ENCODE peak calls at places on chromosomes 16 and 17, in seven cellular contexts. T, X, Z, L, J, U and A are unnamed samples.

GRCh38 chr17:31654936-31655335 is 204.1 kb downstream of the COPRS start:
- DNase-seq in T (no peak), X (no peak), Z (no peak), L (no peak), J (peak), U (peak), A (peak)

GRCh38 chr17:47615766-47616424 is 33.8 kb upstream of the KPNB1 start:
- DNase-seq in T (peak), X (no peak), Z (peak), L (peak), J (peak), U (no peak), A (no peak)

GRCh38 chr17:81814748-81815645 is 11.0 kb downstream of the GCGR start:
- DNase-seq in T (no peak), X (no peak), Z (no peak), L (no peak), J (no peak), U (no peak), A (no peak)

GRCh38 chr16:19338335-19338734 is 52.8 kb downstream of the CLEC19A start:
- DNase-seq in T (peak), X (no peak), Z (peak), L (no peak), J (no peak), U (no peak), A (no peak)

GRCh38 chr16:60329110-60329509 is 1595.0 kb upstream of the GOT2 start:
- DNase-seq in T (no peak), X (no peak), Z (no peak), L (no peak), J (no peak), U (no peak), A (no peak)

GRCh38 chr17:17722906-17723353 is 41.7 kb downstream of the RAI1 start:
- DNase-seq in T (no peak), X (peak), Z (no peak), L (no peak), J (no peak), U (no peak), A (no peak)

GRCh38 chr16:67666538-67667433 is at the start of the genes C16orf86 and ENKD1:
- DNase-seq in T (peak), X (peak), Z (peak), L (peak), J (peak), U (peak), A (peak)

GRCh38 chr16:50460538-50461399 is 87.4 kb upstream of the NKD1 start:
- DNase-seq in T (no peak), X (no peak), Z (no peak), L (no peak), J (no peak), U (peak), A (no peak)

GRCh38 chr16:2339521-2340484 is 725 bp downstream of the ABCA3 start:
- DNase-seq in T (no peak), X (peak), Z (no peak), L (peak), J (peak), U (no peak), A (no peak)

GRCh38 chr16:22664132-22664531 is 149.8 kb upstream of the HS3ST2 start:
- DNase-seq in T (no peak), X (no peak), Z (no peak), L (no peak), J (no peak), U (no peak), A (peak)

GRCh38 chr17:33292184-33292980 is 713 bp downstream of the ASIC2 start:
- DNase-seq in T (no peak), X (no peak), Z (no peak), L (no peak), J (peak), U (no peak), A (peak)

GRCh38 chr16:81618661-81619060 is 160.4 kb upstream of the PLCG2 start:
- DNase-seq in T (no peak), X (no peak), Z (no peak), L (no peak), J (no peak), U (no peak), A (no peak)

GRCh38 chr16:11913425-11914079 is 2.2 kb downstream of the GSPT1 start:
- DNase-seq in T (no peak), X (peak), Z (no peak), L (no peak), J (peak), U (no peak), A (peak)

GRCh38 chr16:66972983-66973382 is 11.9 kb downstream of the CES3 start:
- DNase-seq in T (no peak), X (no peak), Z (no peak), L (no peak), J (no peak), U (no peak), A (no peak)

GRCh38 chr17:67126983-67127382 is 82.6 kb downstream of the CACNG1 start:
- DNase-seq in T (no peak), X (no peak), Z (no peak), L (no peak), J (no peak), U (no peak), A (no peak)

GRCh38 chr17:73005360-73005759 is 87.1 kb downstream of the SLC39A11 start:
- DNase-seq in T (no peak), X (no peak), Z (no peak), L (no peak), J (no peak), U (no peak), A (peak)

GRCh38 chr16:57478396-57479024 is 7.8 kb downstream of the DOK4 start:
- DNase-seq in T (no peak), X (no peak), Z (no peak), L (no peak), J (no peak), U (peak), A (no peak)